ENCODE peak calls at places on chromosomes 12 and 14, in seven cellular contexts. T is heart left ventricle, U is fibroblast of lung, O is astrocyte, J is ovary, I is sigmoid colon, Y is mucosa of descending colon. G is an unnamed sample. For H3K4me1 and H3K9me3, the result is how much of the 10 kb centered on the place peaks cover.

GRCh38 chr14:42391146-42391821 is 784.6 kb downstream of the LRFN5 start:
- DNase-seq in T (no peak), U (no peak), O (no peak), J (no peak), I (no peak), Y (no peak), G (no peak)

GRCh38 chr12:113222730-113223531 is 1.7 kb downstream of the TPCN1 start:
- DNase-seq in T (peak), U (peak), O (peak), J (peak), I (peak), Y (peak), G (peak)

GRCh38 chr14:41606249-41607118 is at the start of gene LRFN5:
- DNase-seq in T (peak), U (peak), O (peak), J (peak), I (peak), Y (no peak), G (peak)

GRCh38 chr14:66444271-66444987 is 41.7 kb upstream of the CCDC196 start:
- DNase-seq in T (peak), U (peak), O (no peak), J (no peak), I (no peak), Y (no peak), G (no peak)

GRCh38 chr12:98185606-98186005 is 329.8 kb upstream of the TMPO start:
- DNase-seq in T (no peak), U (no peak), O (peak), J (no peak), I (no peak), Y (no peak), G (no peak)

GRCh38 chr14:101239065-101239464 is 322.2 kb upstream of the DIO3 start:
- DNase-seq in T (no peak), U (no peak), O (no peak), J (no peak), I (peak), Y (no peak), G (no peak)

GRCh38 chr14:105852378-105853088 is 326.1 kb downstream of the TMEM121 start:
- DNase-seq in T (no peak), U (no peak), O (no peak), J (no peak), I (no peak), Y (no peak), G (peak)

GRCh38 chr12:42705863-42706262 is 116.3 kb upstream of the PRICKLE1 start:
- DNase-seq in T (peak), U (peak), O (peak), J (peak), I (peak), Y (peak), G (peak)

GRCh38 chr14:102325791-102326345 is 6.3 kb downstream of the ZNF839 start:
- DNase-seq in T (no peak), U (no peak), O (no peak), J (no peak), I (peak), Y (no peak), G (peak)

GRCh38 chr12:1731019-1731687 is 40.3 kb downstream of the ADIPOR2 start:
- DNase-seq in T (no peak), U (no peak), O (no peak), J (no peak), I (no peak), Y (no peak), G (no peak)

GRCh38 chr14:104423715-104424405 is 155.7 kb upstream of the C14orf180 start:
- DNase-seq in T (no peak), U (no peak), O (no peak), J (no peak), I (peak), Y (no peak), G (peak)

GRCh38 chr14:67765192-67765834 is 51.1 kb downstream of the ZFYVE26 start:
- DNase-seq in T (no peak), U (no peak), O (no peak), J (no peak), I (no peak), Y (peak), G (no peak)

GRCh38 chr14:84209021-84209420 is 1320.9 kb upstream of the FLRT2 start:
- DNase-seq in T (no peak), U (no peak), O (no peak), J (no peak), I (no peak), Y (no peak), G (no peak)

GRCh38 chr14:104969741-104970230 is 8.4 kb downstream of the AHNAK2 start:
- DNase-seq in T (peak), U (no peak), O (no peak), J (no peak), I (no peak), Y (no peak), G (no peak)

DNA sequence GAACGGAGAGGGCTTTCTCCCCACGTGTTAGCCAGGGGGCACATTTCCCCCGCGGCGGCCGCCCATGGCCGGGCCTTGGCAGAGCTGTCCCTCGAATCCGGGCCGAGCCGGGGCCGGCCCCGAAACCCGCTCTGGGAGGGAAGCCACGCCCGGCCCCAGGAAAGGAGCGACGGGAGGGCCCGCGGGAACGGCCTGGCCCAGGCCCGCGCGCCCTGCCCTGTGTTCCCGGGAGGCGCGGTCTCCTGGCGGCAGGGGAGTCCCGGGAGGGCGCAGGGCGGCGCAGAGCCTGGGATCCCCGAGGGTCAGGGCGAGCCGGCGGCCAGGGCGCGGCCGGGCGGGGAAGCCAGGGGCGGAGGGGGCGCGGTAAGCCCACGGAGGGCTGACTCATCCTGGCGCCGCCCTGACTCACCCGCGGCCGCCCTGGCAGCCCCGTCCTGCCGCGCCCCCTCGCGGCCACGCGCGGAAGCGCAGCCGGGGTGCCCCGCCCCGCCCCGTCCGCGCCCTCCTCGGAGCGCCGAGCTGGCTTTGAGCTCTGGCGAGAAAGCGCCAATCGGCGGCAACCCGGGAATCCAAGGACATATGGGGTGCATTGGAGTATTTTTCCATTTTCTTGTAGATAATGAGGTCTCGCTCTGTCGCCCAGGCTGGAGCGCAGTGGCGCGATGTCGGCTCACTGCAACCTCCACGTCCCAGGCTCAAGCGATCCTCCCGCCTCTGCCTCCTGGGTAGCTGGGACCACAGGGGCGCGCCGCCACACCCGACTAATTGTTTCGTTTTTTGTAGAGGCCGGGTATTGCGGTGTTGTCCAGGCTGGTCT is 31.8 kb upstream of the PLEKHG6 start:
- DNase-seq in T (peak), U (peak), O (peak), J (peak), I (peak), Y (peak), G (peak)
- H3K4me1 ChIP-seq in T (under half), U (under half), O (under half), J (under half), I (under half), Y (under half), G (under half)

GRCh38 chr12:34396006-34396860 is 373.9 kb downstream of the ALG10 start:
- DNase-seq in T (peak), U (no peak), O (no peak), J (peak), I (peak), Y (no peak), G (peak)

GRCh38 chr12:34393821-34394150 is 371.5 kb downstream of the ALG10 start:
- DNase-seq in T (no peak), U (no peak), O (no peak), J (peak), I (no peak), Y (no peak), G (peak)

GRCh38 chr12:34396861-34397590 is 374.7 kb downstream of the ALG10 start:
- DNase-seq in T (peak), U (no peak), O (no peak), J (no peak), I (peak), Y (no peak), G (peak)

GRCh38 chr12:34394211-34395055 is 372.1 kb downstream of the ALG10 start:
- DNase-seq in T (peak), U (no peak), O (no peak), J (peak), I (peak), Y (no peak), G (peak)

DNA sequence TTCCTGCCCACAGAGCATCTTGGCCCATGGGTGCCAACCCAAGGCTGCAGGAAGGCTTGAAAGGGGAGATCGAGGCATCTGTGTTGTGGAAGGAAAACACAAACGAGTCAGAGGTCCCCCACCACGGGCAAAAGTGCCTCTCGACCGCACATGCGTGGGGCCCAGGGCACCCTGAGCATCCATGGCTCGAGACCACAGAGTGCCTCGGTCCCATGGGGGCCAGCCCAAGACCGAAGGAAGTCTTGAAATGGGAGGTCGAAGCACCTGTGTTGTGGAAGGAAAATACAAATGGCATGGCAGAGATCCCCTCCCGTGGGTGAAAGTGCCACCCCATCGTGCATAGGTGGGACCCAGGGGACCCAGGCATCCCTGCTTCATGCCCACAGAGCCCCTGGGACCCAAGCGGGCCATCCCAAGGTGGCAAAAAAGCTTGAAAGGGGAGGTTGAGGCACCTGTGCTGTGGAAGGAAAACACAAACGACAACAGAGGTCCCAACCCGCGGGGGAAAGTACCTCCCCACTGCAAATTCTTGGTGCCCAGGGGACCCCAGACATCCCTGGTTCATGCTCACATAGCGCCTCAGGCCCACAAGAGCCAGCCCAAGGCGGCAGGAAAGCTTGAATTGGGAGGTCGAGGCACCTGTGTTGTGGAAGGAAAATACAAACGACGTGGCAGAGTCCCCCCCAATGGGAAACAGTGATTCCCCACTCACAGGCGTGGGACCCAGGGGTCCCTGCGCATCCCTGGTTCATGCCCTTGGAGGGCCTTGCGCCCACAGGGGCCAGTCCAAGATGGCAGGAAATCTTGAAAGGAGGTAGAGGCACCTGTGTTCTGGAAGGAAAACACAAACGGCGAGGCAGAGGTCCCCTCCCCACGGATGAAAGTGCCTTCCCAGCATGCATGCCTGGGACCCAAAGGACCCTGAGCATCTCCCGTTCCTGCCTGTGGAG is 373.0 kb downstream of the ALG10 start:
- DNase-seq in T (peak), U (no peak), O (no peak), J (peak), I (peak), Y (no peak), G (peak)
- H3K9me3 ChIP-seq in T (under half), U (under half), O (under half), J (under half), I (under half), Y (half or more), G (under half)

GRCh38 chr12:64320611-64321010 is 69.9 kb downstream of the C12orf56 start:
- DNase-seq in T (no peak), U (no peak), O (no peak), J (no peak), I (no peak), Y (no peak), G (no peak)
- H3K4me1 ChIP-seq in T (under half), U (under half), O (under half), J (under half), I (under half), Y (under half), G (under half)

DNA sequence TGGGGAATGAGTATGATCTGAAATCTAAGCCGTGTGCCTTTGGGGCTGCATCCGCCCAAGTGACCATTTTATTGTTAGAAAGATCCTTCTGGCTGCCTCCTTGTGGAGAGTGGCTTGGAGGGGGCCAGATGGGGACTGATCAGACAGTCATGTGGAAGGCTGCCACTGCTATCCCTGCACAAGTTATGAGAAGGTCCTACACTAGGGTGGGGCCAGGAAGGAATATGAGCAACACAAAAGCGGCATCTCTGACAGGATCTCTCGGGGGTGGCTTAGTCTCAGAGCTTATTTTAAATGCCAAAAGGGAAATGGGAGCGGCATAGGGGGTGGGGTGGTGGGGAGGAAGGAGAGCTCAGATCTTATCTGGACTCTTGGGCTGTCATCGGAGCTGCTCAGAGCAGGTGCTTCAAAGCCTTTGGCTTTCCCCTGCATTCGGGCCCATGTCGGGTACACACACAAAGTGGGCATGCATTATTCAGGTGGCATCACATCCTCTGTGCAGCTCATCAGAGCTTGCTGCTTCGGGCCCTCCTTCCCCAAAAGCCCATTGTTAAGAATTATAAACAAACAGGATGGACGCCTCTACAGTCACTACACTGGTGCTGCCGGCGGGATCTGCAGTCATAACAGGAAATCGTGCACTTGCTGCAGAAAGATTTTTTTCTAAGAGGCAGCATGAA is 805.4 kb downstream of the VRK1 start:
- DNase-seq in T (no peak), U (no peak), O (no peak), J (no peak), I (no peak), Y (peak), G (no peak)
- H3K9me3 ChIP-seq in T (under half), U (under half), O (under half), J (under half), I (under half), Y (under half), G (under half)

DNA sequence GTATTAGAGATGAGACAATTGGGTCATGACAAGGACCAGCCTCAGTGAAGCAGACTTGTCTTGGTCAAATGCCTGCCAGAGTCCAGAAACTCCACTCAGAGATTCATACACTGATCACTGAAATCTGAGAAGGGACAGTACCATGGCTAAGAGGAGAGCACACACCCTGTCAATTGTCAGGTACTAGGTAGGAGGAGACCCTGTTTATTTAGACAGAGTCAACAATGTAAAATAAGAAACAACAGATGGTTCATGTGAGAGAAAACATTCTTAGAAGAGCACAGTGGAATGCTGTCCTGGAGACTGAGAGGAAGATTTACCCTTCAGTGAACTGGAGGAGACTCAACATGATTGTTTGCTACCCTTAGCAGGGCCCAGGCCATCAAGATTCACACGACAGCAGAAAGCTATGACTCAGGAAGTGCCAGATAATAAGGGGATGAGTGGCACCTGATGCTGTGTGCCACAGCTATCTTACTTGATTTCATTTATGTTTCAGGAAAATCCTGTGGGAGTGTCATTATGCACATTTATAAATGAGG is 136.7 kb upstream of the NEDD1 start:
- DNase-seq in T (no peak), U (no peak), O (no peak), J (no peak), I (no peak), Y (no peak), G (no peak)
- H3K4me1 ChIP-seq in T (under half), U (under half), O (under half), J (under half), I (under half), Y (under half), G (under half)

GRCh38 chr12:117689857-117690256 is 278.9 kb downstream of the KSR2 start:
- DNase-seq in T (no peak), U (no peak), O (no peak), J (no peak), I (no peak), Y (no peak), G (no peak)
- H3K9me3 ChIP-seq in T (under half), U (under half), O (under half), J (under half), I (under half), Y (under half), G (under half)

GRCh38 chr12:15796493-15797141 is 7.4 kb upstream of the EPS8 start:
- DNase-seq in T (no peak), U (no peak), O (peak), J (no peak), I (no peak), Y (no peak), G (no peak)
- H3K4me1 ChIP-seq in T (under half), U (under half), O (under half), J (under half), I (under half), Y (under half), G (under half)

DNA sequence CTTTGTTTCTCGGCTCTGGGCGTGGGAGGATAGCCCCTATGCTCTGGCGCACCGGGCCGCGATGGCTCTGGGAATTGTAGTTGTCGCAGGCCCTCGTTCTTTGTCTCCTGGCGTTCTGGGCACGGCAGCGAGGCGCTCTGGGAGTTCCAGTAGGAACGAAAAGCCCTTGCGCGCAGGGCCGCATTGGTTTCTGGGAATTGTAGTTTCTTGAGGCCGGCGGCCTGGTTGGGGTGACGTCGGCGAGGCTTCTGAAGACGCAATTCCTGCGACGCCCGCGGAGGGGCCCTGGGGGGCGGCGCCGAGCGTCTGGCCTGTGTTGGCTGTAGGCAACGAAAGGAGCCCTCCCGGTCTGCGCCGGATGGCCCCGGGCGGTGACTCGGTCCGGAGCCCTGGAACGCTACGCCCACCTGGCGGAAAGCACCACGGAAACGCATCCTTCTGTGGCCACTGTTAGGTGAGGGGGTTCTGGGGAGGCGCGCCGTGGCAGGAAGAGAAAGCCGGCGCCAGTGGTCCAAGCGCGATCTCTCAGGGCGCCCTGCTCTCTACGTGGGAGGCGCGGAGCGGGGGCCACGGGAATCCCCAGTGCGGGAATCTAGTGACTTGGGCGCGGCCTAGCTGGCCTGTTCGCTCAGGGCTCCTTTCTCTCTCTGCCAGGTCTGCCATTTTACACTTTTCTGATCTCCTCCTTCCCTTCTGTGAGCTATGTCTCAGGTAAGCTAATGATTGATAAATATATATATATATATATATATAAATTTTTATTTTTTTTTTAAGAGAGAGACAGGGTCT is at the start of gene ZNF140:
- DNase-seq in T (peak), U (peak), O (peak), J (peak), I (peak), Y (peak), G (peak)
- H3K9me3 ChIP-seq in T (under half), U (under half), O (under half), J (under half), I (under half), Y (half or more), G (under half)

GRCh38 chr12:62763827-62764226 is 171.1 kb downstream of the PPM1H start:
- DNase-seq in T (no peak), U (no peak), O (no peak), J (peak), I (no peak), Y (no peak), G (no peak)
- H3K4me1 ChIP-seq in T (under half), U (under half), O (under half), J (under half), I (under half), Y (under half), G (under half)

DNA sequence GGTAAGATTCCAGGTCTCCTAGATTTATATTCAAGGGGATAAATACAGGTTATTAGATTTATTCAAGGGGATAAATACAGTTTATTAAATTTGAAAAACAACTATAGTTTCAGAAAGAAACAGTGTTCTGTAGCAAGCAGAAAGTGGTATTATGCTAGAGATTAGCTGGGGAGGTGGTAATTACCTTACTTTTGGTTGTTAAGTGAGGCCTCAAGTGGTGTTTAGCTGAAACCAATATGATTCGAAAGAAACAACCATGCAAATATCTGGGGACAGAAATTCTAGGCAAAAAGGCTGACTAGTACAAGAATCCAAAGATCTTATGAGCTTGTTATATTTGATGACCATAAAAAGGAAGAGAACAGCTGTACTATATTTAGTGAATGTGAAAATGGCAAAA is 6.2 kb downstream of the OR4N5 start:
- DNase-seq in T (no peak), U (no peak), O (no peak), J (no peak), I (no peak), Y (no peak), G (no peak)
- H3K9me3 ChIP-seq in T (under half), U (under half), O (under half), J (under half), I (under half), Y (under half), G (under half)

G was measured in aorta.